ENCODE peak calls at places on chromosomes 6 and 20, in eight cellular contexts. U is neural progenitor cell; N is fibroblast of lung; L is CD8-positive, alpha-beta T cell; M is IMR-90; K is Peyer's patch; Z is cardiac muscle cell; T is heart left ventricle. E is an unnamed sample.

GRCh38 chr6:131164506-131164905 is 29.2 kb downstream of the AKAP7 start:
- DNase-seq in N (peak; percentile 34), L (no peak), U (no peak), T (no peak), Z (no peak), M (peak; percentile 14), K (no peak), E (no peak)

GRCh38 chr6:163945813-163946212 is 531.3 kb downstream of the QKI start:
- DNase-seq in U (no peak), M (no peak), T (no peak), N (no peak), K (no peak), Z (no peak), L (no peak), E (no peak)

GRCh38 chr6:68317366-68317765 is 317.7 kb upstream of the ADGRB3 start:
- DNase-seq in N (no peak), U (no peak), L (no peak), K (no peak), T (no peak), M (no peak), Z (no peak), E (no peak)

GRCh38 chr20:56952258-56952929 is 314.0 kb downstream of the BMP7 start:
- DNase-seq in Z (no peak), T (no peak), M (no peak), U (no peak), L (no peak), K (no peak), N (no peak), E (no peak)

GRCh38 chr6:40852667-40853383 is 186.2 kb downstream of the UNC5CL start:
- DNase-seq in Z (no peak), T (no peak), M (no peak), U (peak; percentile 33), N (no peak), L (no peak), K (no peak), E (no peak)

GRCh38 chr6:143773503-143773902 is 69.6 kb upstream of the LTV1 start:
- DNase-seq in T (no peak), K (no peak), N (no peak), L (no peak), M (no peak), Z (no peak), U (no peak), E (no peak)

GRCh38 chr6:108626777-108627176 is 66.1 kb downstream of the FOXO3 start:
- DNase-seq in N (no peak), M (no peak), Z (no peak), U (no peak), K (no peak), L (no peak), T (no peak), E (no peak)

GRCh38 chr6:3748208-3748701 is 3.3 kb downstream of the PXDC1 start:
- DNase-seq in N (peak; percentile 79), T (peak; percentile 70), U (peak; percentile 84), M (peak; percentile 86), K (peak; percentile 54), L (peak; percentile 37), Z (peak; percentile 75), E (peak; percentile 33)

DNA sequence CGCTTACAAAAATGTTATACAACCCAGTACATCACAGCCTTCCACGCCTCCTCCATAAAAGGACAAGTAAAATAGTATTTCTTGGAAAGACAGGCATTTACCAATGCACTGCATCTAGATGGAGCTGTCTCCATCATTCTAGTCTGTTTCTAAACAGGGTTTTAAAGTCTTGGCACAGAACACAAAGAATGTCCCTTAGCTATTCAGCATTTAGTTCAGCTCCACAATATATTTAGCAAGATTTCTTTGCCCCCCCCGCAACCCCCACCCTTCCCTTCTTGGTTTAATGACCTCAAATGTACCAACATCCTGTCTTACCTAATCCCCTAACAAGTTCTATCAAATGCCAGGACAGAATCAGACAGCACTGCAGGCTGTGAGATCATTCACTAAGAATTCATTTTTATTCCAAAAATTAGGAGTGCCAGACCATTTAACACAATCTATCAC is 198.6 kb downstream of the BACH2 start:
- DNase-seq in L (no peak), T (peak; percentile 52), K (peak; percentile 31), Z (no peak), N (peak; percentile 99), M (peak; percentile 89), U (no peak), E (peak; percentile 99)
- TF ChIP-seq CTCF in L (no peak), T (peak; percentile 33), K (no peak), Z (peak; percentile 48), N (peak; percentile 69), M (peak; percentile 59), U (peak; percentile 18), E (peak; percentile 91)

GRCh38 chr20:45038747-45039469 is 62.0 kb downstream of the KCNS1 start:
- DNase-seq in T (no peak), L (no peak), K (no peak), N (no peak), Z (no peak), U (no peak), M (no peak), E (no peak)
- H3K4me1 ChIP-seq in T (no peaks in the 10 kb centered on the region), L (peaks cover 64% of the 10 kb centered on the region), K (no peaks in the 10 kb centered on the region), N (peaks cover 4% of the 10 kb centered on the region), Z (no peaks in the 10 kb centered on the region), U (no peaks in the 10 kb centered on the region), M (peaks cover 13% of the 10 kb centered on the region), E (peaks cover 65% of the 10 kb centered on the region)

GRCh38 chr6:30875244-30876038 is 8.9 kb upstream of the DDR1 start:
- DNase-seq in N (no peak), K (no peak), L (no peak), Z (no peak), T (no peak), U (no peak), M (no peak), E (no peak)

GRCh38 chr6:30873137-30873640 is 11.1 kb upstream of the DDR1 start:
- DNase-seq in L (no peak), N (no peak), Z (no peak), T (no peak), U (no peak), M (no peak), K (no peak), E (no peak)

GRCh38 chr6:30877419-30878262 is 6.7 kb upstream of the DDR1 start:
- DNase-seq in T (peak; percentile 88), L (peak; percentile 82), K (peak; percentile 91), U (peak; percentile 92), Z (peak; percentile 91), M (peak; percentile 90), N (peak; percentile 83), E (peak; percentile 52)

GRCh38 chr6:30879684-30880427 is 4.5 kb upstream of the DDR1 start:
- DNase-seq in T (no peak), L (no peak), K (no peak), M (no peak), U (no peak), Z (no peak), N (no peak), E (no peak)

DNA sequence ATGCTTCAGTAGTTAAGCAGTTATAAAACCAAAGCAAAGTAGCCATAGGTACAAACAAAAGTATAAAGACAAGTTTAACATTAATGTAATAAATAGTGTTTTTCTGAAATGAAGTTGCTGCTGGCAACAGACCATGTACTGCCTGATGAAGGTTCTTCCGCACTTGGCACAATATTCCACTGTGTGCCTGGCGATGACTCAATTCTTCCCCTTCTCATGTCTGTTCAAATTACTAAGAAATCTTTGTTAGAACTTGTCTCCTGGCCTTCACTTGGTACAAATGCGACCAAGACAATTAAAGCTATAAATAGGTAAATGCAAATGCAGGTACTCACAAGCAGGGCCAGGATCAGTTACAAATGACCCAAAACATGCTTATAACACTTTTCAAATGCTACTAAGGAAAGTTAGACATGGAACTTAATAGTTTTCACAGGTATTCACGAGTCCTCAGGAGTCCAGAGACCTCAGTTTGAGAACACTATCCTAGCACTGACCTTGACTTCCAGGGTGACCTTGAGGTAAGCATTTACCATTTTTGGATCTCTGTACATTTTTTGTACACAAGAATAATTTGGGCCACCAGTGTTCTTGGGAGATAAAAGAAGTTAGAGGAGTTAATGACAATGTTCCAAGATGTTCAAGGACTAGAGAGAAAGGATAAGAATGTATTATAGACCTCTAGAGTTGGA is 8.1 kb upstream of the DDR1 start:
- DNase-seq in U (no peak), T (no peak), K (no peak), M (peak; percentile 75), L (no peak), Z (no peak), N (peak; percentile 91), E (peak; percentile 85)
- H3K27ac ChIP-seq in U (no peak overlapping the region), T (no peak overlapping the region), K (no peak overlapping the region), M (no peak overlapping the region), L (no peak overlapping the region), Z (no peak overlapping the region), N (no peak overlapping the region), E (peak overlapping the region; percentile 94)

GRCh38 chr20:59175861-59176260 is 12.2 kb downstream of the ZNF831 start:
- DNase-seq in K (no peak), Z (no peak), N (no peak), M (no peak), T (no peak), U (no peak), L (no peak), E (no peak)
- TF ChIP-seq CTCF in K (no peak), Z (no peak), N (no peak), M (no peak), T (no peak), U (no peak), L (no peak), E (no peak)

GRCh38 chr6:139278190-139278589 is 13.6 kb downstream of the TXLNB start:
- DNase-seq in M (peak; percentile 53), T (peak; percentile 40), K (no peak), L (no peak), N (peak; percentile 67), U (no peak), Z (no peak), E (no peak)
- H3K4me1 ChIP-seq in M (no peaks in the 10 kb centered on the region), T (no peaks in the 10 kb centered on the region), K (peaks cover 4% of the 10 kb centered on the region), L (peaks cover 16% of the 10 kb centered on the region), N (no peaks in the 10 kb centered on the region), U (no peaks in the 10 kb centered on the region), Z (no peaks in the 10 kb centered on the region), E (no peaks in the 10 kb centered on the region)

GRCh38 chr6:51163843-51164529 is 345.3 kb downstream of the TFAP2B start:
- DNase-seq in T (no peak), N (no peak), U (no peak), K (no peak), Z (no peak), M (no peak), L (no peak), E (no peak)
- H3K27ac ChIP-seq in T (no peak overlapping the region), N (no peak overlapping the region), U (no peak overlapping the region), K (no peak overlapping the region), Z (no peak overlapping the region), M (no peak overlapping the region), L (no peak overlapping the region), E (no peak overlapping the region)

DNA sequence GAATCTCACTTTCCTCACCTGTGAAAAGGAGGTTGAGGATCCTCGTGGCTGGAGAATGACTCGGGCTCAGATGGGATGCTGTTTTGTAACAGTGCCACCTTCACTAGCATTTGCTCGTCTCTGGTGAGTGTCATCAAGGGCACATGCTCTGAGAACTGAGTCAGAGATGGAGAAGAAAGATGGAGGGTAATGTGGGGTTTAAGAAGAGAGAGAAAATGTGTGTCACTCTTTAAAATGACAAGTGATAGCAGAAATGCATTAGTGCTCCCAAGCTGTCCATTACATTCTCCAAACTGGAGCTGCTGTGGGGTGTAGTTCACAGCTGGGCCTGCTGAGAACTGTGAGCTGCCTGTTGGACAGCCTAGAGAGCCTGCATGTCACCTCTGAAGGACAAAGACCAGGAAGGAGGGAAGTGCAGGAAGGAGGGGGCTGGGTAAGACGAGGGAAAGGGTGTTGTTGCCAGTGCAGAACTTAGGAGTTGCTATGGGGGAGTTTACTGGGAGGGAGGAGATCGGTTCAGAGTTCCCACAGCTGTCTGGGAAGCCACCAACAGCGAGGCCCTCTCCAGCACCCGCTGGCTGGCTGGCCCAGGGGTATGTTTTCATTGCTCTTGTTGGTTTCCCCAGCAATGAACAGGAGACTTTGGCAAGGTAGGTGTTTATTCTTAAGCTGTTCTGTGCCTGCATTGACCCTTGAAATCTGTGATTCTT is 19.8 kb downstream of the GMPR start:
- DNase-seq in L (no peak), U (no peak), N (no peak), Z (peak; percentile 73), T (no peak), M (peak; percentile 17), K (no peak), E (peak; percentile 24)
- TF ChIP-seq CTCF in L (no peak), U (no peak), N (no peak), Z (no peak), T (no peak), M (no peak), K (no peak), E (no peak)

E was measured in foreskin keratinocyte.